ENCODE peak calls at places on chromosomes 5 and 9, in eight cellular contexts. Q is prostate gland, Y is left ventricle myocardium inferior, U is A549, E is heart left ventricle, N is tibial artery, S is PC-3, A is Peyer's patch. Z is an unnamed sample. For H3K4me1, the result is how much of the 10 kb centered on the place peaks cover.

GRCh38 chr9:99579964-99580363 is 241.7 kb upstream of the NR4A3 start:
- DNase-seq in N (no peak), E (no peak), U (no peak), S (no peak), Y (no peak), A (no peak), Q (no peak), Z (no peak)

GRCh38 chr9:69549310-69550202 is 122.6 kb downstream of the APBA1 start:
- DNase-seq in N (no peak), Y (no peak), S (peak), U (peak), E (no peak), Q (peak), A (no peak), Z (no peak)

GRCh38 chr9:130104413-130105193 is 50.9 kb downstream of the GPR107 start:
- DNase-seq in N (no peak), A (no peak), Y (no peak), U (no peak), E (no peak), S (no peak), Q (no peak), Z (no peak)

GRCh38 chr5:67047180-67047579 is 149.4 kb downstream of the CD180 start:
- DNase-seq in N (peak), S (no peak), U (no peak), Q (peak), E (peak), A (peak), Y (peak), Z (no peak)

GRCh38 chr5:178153530-178154340 is at the start of gene NHP2:
- DNase-seq in A (peak), U (peak), N (peak), S (peak), E (peak), Y (peak), Q (peak), Z (peak)

GRCh38 chr5:6181147-6181729 is 197.1 kb downstream of the MED10 start:
- DNase-seq in S (peak), U (no peak), A (no peak), Y (no peak), Q (no peak), N (no peak), E (no peak), Z (no peak)

GRCh38 chr5:122110990-122111389 is 18.4 kb upstream of the ZNF474 start:
- DNase-seq in U (no peak), A (no peak), E (no peak), Y (no peak), N (no peak), S (no peak), Q (peak), Z (no peak)

GRCh38 chr9:24698864-24699518 is 153.3 kb upstream of the IZUMO3 start:
- DNase-seq in S (no peak), A (no peak), Q (no peak), U (no peak), N (no peak), E (no peak), Y (no peak), Z (no peak)

GRCh38 chr9:137802021-137802420 is 75.6 kb upstream of the CACNA1B start:
- DNase-seq in N (no peak), Y (no peak), E (no peak), A (no peak), Q (no peak), U (no peak), S (no peak), Z (no peak)

GRCh38 chr5:43231977-43232376 is 40.0 kb downstream of the NIM1K start:
- DNase-seq in Q (peak), S (peak), E (no peak), Y (no peak), U (no peak), N (no peak), A (no peak), Z (no peak)

GRCh38 chr9:77598510-77598909 is 49.6 kb downstream of the GNA14 start:
- DNase-seq in S (no peak), A (no peak), Y (peak), Q (no peak), N (no peak), U (no peak), E (peak), Z (no peak)

GRCh38 chr9:119289740-119290139 is 79.5 kb downstream of the BRINP1 start:
- DNase-seq in A (no peak), U (peak), Y (no peak), S (peak), Q (peak), N (peak), E (peak), Z (peak)

GRCh38 chr9:104776787-104777186 is 12.9 kb downstream of the NIPSNAP3B start:
- DNase-seq in E (no peak), A (no peak), Q (no peak), N (no peak), Y (no peak), U (no peak), S (no peak), Z (no peak)

GRCh38 chr5:178535299-178536175 is 54.7 kb downstream of the COL23A1 start:
- DNase-seq in A (no peak), S (no peak), U (no peak), E (peak), Q (no peak), N (no peak), Y (peak), Z (peak)

GRCh38 chr9:126219717-126220116 is 106.9 kb upstream of the MVB12B start:
- DNase-seq in Q (no peak), Y (no peak), S (no peak), E (no peak), U (no peak), N (no peak), A (no peak), Z (no peak)

GRCh38 chr5:76788362-76788761 is 30.5 kb upstream of the F2RL1 start:
- DNase-seq in S (peak), A (peak), N (no peak), Q (no peak), Y (no peak), E (no peak), U (no peak), Z (no peak)

GRCh38 chr5:90161399-90161798 is 248.2 kb downstream of the CETN3 start:
- DNase-seq in U (no peak), S (peak), Y (peak), A (no peak), E (peak), Q (no peak), N (peak), Z (peak)

GRCh38 chr5:81023261-81024015 is 63.3 kb downstream of the RASGRF2 start:
- DNase-seq in E (no peak), Q (no peak), N (no peak), U (no peak), S (no peak), A (no peak), Y (no peak), Z (no peak)

GRCh38 chr5:150644496-150644895 is 4.0 kb downstream of the SYNPO start:
- DNase-seq in N (peak), E (peak), S (no peak), U (no peak), Y (peak), A (peak), Q (no peak), Z (no peak)

GRCh38 chr5:150644058-150644457 is 3.6 kb downstream of the SYNPO start:
- DNase-seq in S (no peak), A (peak), U (no peak), E (no peak), N (peak), Y (peak), Q (no peak), Z (no peak)

GRCh38 chr5:150642567-150642927 is 2.1 kb downstream of the SYNPO start:
- DNase-seq in Y (peak), A (no peak), N (peak), U (peak), S (peak), Q (peak), E (peak), Z (peak)

GRCh38 chr5:150641826-150642566 is 1.5 kb downstream of the SYNPO start:
- DNase-seq in Y (no peak), Q (no peak), N (no peak), E (no peak), U (no peak), A (no peak), S (peak), Z (no peak)

DNA sequence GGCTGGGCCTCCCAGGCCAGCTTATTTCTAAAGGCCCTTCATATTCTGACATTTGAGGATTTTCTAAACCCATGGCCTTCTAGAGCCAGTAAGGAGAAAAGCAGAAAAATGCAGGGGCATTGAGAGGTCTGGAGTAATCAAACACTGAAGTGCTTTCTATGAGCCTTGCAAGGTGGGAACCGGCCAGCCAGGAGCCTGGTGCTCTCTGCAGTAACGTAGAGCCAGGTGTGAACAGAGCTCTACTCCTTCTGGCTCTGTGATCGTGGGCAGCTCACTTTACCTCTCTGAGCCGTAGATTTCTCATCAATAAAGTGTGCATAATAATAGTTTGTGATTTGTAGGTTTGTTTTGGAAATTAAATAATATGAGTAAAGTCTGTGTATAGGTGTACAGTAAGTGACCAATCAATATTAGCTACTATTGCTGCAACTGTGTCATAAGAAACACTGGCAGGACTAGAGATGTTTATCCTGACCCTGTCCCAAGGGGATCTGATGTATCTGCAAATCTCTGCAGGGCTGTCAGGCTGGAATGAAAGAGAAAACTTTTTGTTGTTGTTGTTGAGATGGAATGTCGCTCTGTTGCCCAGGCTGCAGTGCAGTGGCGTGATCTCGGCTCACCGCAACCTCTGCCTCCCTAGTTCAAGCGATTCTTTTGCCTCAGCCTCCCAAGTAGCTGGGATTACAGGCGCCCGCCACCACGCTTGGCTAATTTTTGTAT is 2.7 kb downstream of the SYNPO start:
- DNase-seq in S (no peak), U (no peak), A (no peak), E (no peak), N (no peak), Y (peak), Q (no peak), Z (no peak)
- H3K4me1 ChIP-seq in S (half or more), U (half or more), A (under half), E (half or more), N (under half), Y (half or more), Q (under half), Z (half or more)

GRCh38 chr5:98734646-98735045 is 38.8 kb upstream of the RGMB start:
- DNase-seq in A (no peak), N (no peak), Y (no peak), S (no peak), Q (no peak), U (no peak), E (no peak), Z (no peak)
- TF ChIP-seq CTCF in A (no peak), N (no peak), Y (no peak), S (peak), Q (no peak), U (no peak), E (no peak), Z (no peak)

GRCh38 chr5:145792840-145793239 is 42.3 kb downstream of the PRELID2 start:
- DNase-seq in U (no peak), S (no peak), N (no peak), E (no peak), Q (no peak), Y (no peak), A (no peak), Z (no peak)

GRCh38 chr5:145793574-145793973 is 41.6 kb downstream of the PRELID2 start:
- DNase-seq in U (no peak), Y (no peak), E (no peak), N (no peak), A (no peak), Q (no peak), S (no peak), Z (no peak)

GRCh38 chr5:145797336-145797735 is 37.8 kb downstream of the PRELID2 start:
- DNase-seq in A (no peak), Q (no peak), S (peak), U (no peak), N (no peak), E (no peak), Y (no peak), Z (no peak)

GRCh38 chr5:145800181-145800580 is 35.0 kb downstream of the PRELID2 start:
- DNase-seq in A (no peak), S (no peak), Q (no peak), U (no peak), E (no peak), Y (no peak), N (no peak), Z (no peak)

DNA sequence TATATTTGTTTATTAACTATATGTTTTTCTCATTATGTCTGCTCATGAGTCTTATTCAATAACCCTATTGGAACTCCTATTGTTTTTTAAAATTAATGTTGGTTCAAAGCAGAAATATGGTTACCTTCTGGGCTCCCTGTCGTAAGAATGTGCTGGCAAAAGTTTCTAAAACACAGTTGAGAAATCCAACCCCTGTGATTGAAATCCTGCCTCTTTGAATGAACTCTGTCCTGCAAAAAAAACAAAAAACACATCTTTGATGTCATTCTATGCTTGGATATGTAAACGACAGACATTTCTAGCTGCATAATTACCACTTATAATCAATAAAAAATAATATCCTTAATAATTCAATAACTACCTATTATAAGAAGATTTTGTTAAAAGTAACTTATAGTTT is 38.8 kb downstream of the PRELID2 start:
- DNase-seq in E (no peak), N (no peak), Q (no peak), U (no peak), Y (no peak), S (no peak), A (no peak), Z (no peak)
- H3K4me1 ChIP-seq in E (under half), N (under half), Q (under half), U (under half), Y (under half), S (under half), A (under half), Z (under half)

DNA sequence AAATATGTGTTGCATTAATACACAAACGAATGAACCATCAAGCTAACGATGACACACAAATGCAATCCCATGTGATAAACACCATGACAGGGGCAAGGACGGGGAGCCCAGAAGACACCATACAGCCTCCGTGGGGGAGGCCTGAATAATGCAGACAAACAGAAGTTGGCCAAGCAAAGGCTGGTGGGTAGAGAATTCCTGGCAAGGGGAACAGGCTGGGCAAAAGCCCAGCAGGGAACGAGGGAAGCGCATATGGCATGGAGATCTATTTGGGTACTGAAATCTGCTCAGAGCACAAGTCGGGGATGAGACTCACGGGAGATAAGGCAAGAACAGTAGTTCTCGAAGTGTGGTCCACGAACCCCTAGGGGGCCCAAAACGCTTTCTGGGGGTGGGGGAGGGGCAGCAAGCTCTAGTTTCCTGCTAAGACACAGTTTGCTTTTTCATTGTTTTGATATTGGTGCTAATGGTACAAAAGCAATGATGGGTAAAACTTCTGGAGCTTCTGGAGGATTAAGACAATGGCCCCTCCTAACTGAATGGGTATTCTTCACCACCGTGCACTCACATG is 42.9 kb upstream of the FBXW11 start:
- DNase-seq in U (no peak), Q (no peak), N (no peak), S (no peak), E (no peak), Y (no peak), A (no peak), Z (no peak)
- TF ChIP-seq CTCF in U (no peak), Q (no peak), N (no peak), S (no peak), E (no peak), Y (no peak), A (no peak), Z (no peak)

GRCh38 chr9:38384990-38385848 is 7.3 kb upstream of the ALDH1B1 start:
- DNase-seq in Y (no peak), E (no peak), N (peak), A (no peak), Q (no peak), U (no peak), S (no peak), Z (no peak)
- H3K4me1 ChIP-seq in Y (under half), E (under half), N (under half), A (under half), Q (under half), U (under half), S (under half), Z (under half)

GRCh38 chr5:213803-214395 is 4.1 kb downstream of the CCDC127 start:
- DNase-seq in N (no peak), Q (no peak), E (no peak), U (no peak), A (no peak), Y (no peak), S (no peak), Z (no peak)

GRCh38 chr5:220008-220407 is 1.9 kb downstream of the SDHA start:
- DNase-seq in A (no peak), Y (no peak), U (no peak), Q (no peak), N (no peak), E (no peak), S (no peak), Z (no peak)

GRCh38 chr5:219492-219891 is 1.4 kb downstream of the SDHA start:
- DNase-seq in U (no peak), Q (no peak), S (peak), Y (no peak), N (no peak), A (peak), E (no peak), Z (no peak)

GRCh38 chr5:217860-218456 is at the start of the genes CCDC127 and SDHA:
- DNase-seq in Q (peak), N (peak), A (peak), Y (peak), U (peak), E (peak), S (peak), Z (peak)

GRCh38 chr5:218457-219289 is 553 bp downstream of the SDHA start:
- DNase-seq in U (no peak), Q (peak), Y (no peak), N (no peak), S (peak), E (peak), A (peak), Z (no peak)
- TF ChIP-seq CTCF in U (no peak), Q (no peak), Y (peak), N (no peak), S (no peak), E (no peak), A (no peak), Z (no peak)

GRCh38 chr5:141525659-141526058 is 36.8 kb downstream of the PCDHGC5 start:
- DNase-seq in N (no peak), E (no peak), S (no peak), Q (no peak), U (no peak), Y (no peak), A (no peak), Z (no peak)
- H3K4me1 ChIP-seq in N (under half), E (half or more), S (under half), Q (under half), U (under half), Y (half or more), A (under half), Z (under half)

GRCh38 chr5:59221769-59222168 is 638.9 kb downstream of the RAB3C start:
- DNase-seq in U (no peak), Y (no peak), S (no peak), E (no peak), Q (no peak), N (no peak), A (no peak), Z (no peak)
- TF ChIP-seq CTCF in U (no peak), Y (no peak), S (no peak), E (no peak), Q (no peak), N (no peak), A (no peak), Z (no peak)